ENCODE peak calls at places on chromosomes 7 and 10, in seven cellular contexts. H is HCEC 1CT; C is NCI-H1105; D is skeletal muscle cell; N is T follicular helper cell; I is naive thymus-derived CD8-positive, alpha-beta T cell; M is dermis microvascular lymphatic vessel endothelial cell. R is an unnamed sample.

GRCh38 chr7:140489021-140489349 is 9.7 kb upstream of the MKRN1 start:
- DNase-seq in H (no peak), C (no peak), D (no peak), N (no peak), I (no peak), M (no peak), R (no peak)

GRCh38 chr10:113096111-113097045 is 146.3 kb downstream of the TCF7L2 start:
- DNase-seq in H (no peak), C (no peak), D (no peak), N (no peak), I (no peak), M (no peak), R (no peak)

GRCh38 chr7:94701555-94701973 is 45.6 kb upstream of the SGCE start:
- DNase-seq in H (peak; percentile 23), C (no peak), D (no peak), N (no peak), I (no peak), M (peak; percentile 94), R (peak; percentile 18)

GRCh38 chr10:6208781-6209235 is 6.1 kb downstream of the PFKFB3 start:
- DNase-seq in H (no peak), C (no peak), D (no peak), N (no peak), I (no peak), M (no peak), R (no peak)

GRCh38 chr7:136997735-136998134 is 129.3 kb downstream of the CHRM2 start:
- DNase-seq in H (no peak), C (no peak), D (no peak), N (no peak), I (no peak), M (no peak), R (no peak)

GRCh38 chr7:23570592-23571200 is 26.5 kb upstream of the CCDC126 start:
- DNase-seq in H (peak; percentile 68), C (peak; percentile 50), D (peak; percentile 25), N (peak; percentile 58), I (peak; percentile 76), M (peak; percentile 73), R (peak; percentile 59)

GRCh38 chr10:76333331-76333730 is 901.9 kb downstream of the LRMDA start:
- DNase-seq in H (no peak), C (no peak), D (no peak), N (no peak), I (no peak), M (no peak), R (no peak)

GRCh38 chr10:34543716-34544115 is 271.4 kb downstream of the PARD3 start:
- DNase-seq in H (no peak), C (no peak), D (no peak), N (no peak), I (no peak), M (no peak), R (no peak)

GRCh38 chr7:134083766-134084487 is 43.2 kb upstream of the LRGUK start:
- DNase-seq in H (peak; percentile 9), C (no peak), D (no peak), N (no peak), I (no peak), M (no peak), R (no peak)

GRCh38 chr10:25174461-25175230 is at the start of gene GPR158:
- DNase-seq in H (no peak), C (peak; percentile 59), D (peak; percentile 83), N (peak; percentile 21), I (peak; percentile 79), M (peak; percentile 94), R (peak; percentile 86)

GRCh38 chr7:40239755-40240303 is 105.0 kb downstream of the SUGCT start:
- DNase-seq in H (no peak), C (no peak), D (no peak), N (no peak), I (no peak), M (no peak), R (no peak)

GRCh38 chr10:18020523-18020922 is 68.8 kb downstream of the SLC39A12 start:
- DNase-seq in H (no peak), C (no peak), D (no peak), N (no peak), I (no peak), M (no peak), R (no peak)

GRCh38 chr10:96740141-96740540 is 19.8 kb upstream of the PIK3AP1 start:
- DNase-seq in H (no peak), C (no peak), D (no peak), N (no peak), I (no peak), M (no peak), R (no peak)

GRCh38 chr10:29256531-29256930 is 32.3 kb upstream of the LYZL1 start:
- DNase-seq in H (no peak), C (no peak), D (no peak), N (no peak), I (no peak), M (no peak), R (no peak)

GRCh38 chr7:64101943-64102655 is 56.9 kb downstream of the ZNF727 start:
- DNase-seq in H (no peak), C (no peak), D (no peak), N (no peak), I (no peak), M (no peak), R (no peak)